ENCODE peak calls at places on chromosomes 7 and 10, in ten cellular contexts. P is upper lobe of right lung; J is stomach; D is activated CD4-positive, CD25-positive, alpha-beta regulatory T cell treated with anti-CD3 and anti-CD28 coated beads, Interleukin-2, amount 50 U/mL, for 16 hours; T is Kasumi-1; L is T-cell; B is A549; S is T-helper 17 cell; C is activated naive CD4-positive, alpha-beta T cell treated with anti-CD3 and anti-CD28 coated beads, Interleukin-2, amount 50 U/mL, for 16 hours; O is mucosa of descending colon. N is an unnamed sample.

GRCh38 chr10:13685885-13686284 is 99.1 kb downstream of the PRPF18 start:
- DNase-seq in P (no peak), J (no peak), D (no peak), T (no peak), L (no peak), B (no peak), S (no peak), C (no peak), O (no peak), N (no peak)

GRCh38 chr7:50229964-50230363 is 74.6 kb upstream of the IKZF1 start:
- DNase-seq in P (no peak), J (no peak), D (no peak), T (peak), L (no peak), B (peak), S (no peak), C (no peak), O (no peak), N (no peak)

GRCh38 chr10:73732426-73732825 is 11.7 kb upstream of the SEC24C start:
- DNase-seq in P (no peak), J (no peak), D (no peak), T (no peak), L (no peak), B (peak), S (no peak), C (no peak), O (no peak), N (no peak)

GRCh38 chr10:131825960-131826650 is 74.7 kb upstream of the PPP2R2D start:
- DNase-seq in P (peak), J (no peak), D (no peak), T (no peak), L (no peak), B (no peak), S (no peak), C (no peak), O (peak), N (no peak)

GRCh38 chr10:67612577-67613537 is 83.1 kb downstream of the CTNNA3 start:
- DNase-seq in P (no peak), J (no peak), D (peak), T (peak), L (peak), B (no peak), S (peak), C (peak), O (no peak), N (no peak)

GRCh38 chr7:131633342-131633843 is 77.0 kb upstream of the PODXL start:
- DNase-seq in P (no peak), J (no peak), D (no peak), T (no peak), L (no peak), B (peak), S (no peak), C (no peak), O (no peak), N (no peak)

GRCh38 chr10:70925377-70926214 is 37.2 kb upstream of the PCBD1 start:
- DNase-seq in P (peak), J (peak), D (no peak), T (peak), L (peak), B (no peak), S (peak), C (peak), O (no peak), N (no peak)

GRCh38 chr7:149799397-149800168 is 26.2 kb upstream of the ZNF467 start:
- DNase-seq in P (no peak), J (peak), D (peak), T (peak), L (peak), B (peak), S (peak), C (peak), O (no peak), N (no peak)

GRCh38 chr7:5425507-5426225 is 2.0 kb upstream of the TNRC18 start:
- DNase-seq in P (peak), J (peak), D (no peak), T (peak), L (no peak), B (peak), S (no peak), C (no peak), O (peak), N (peak)

GRCh38 chr7:158662610-158663427 is 41.8 kb downstream of the NCAPG2 start:
- DNase-seq in P (no peak), J (peak), D (no peak), T (no peak), L (no peak), B (no peak), S (peak), C (no peak), O (no peak), N (no peak)

GRCh38 chr7:117834983-117835664 is 38.1 kb downstream of the CTTNBP2 start:
- DNase-seq in P (no peak), J (no peak), D (no peak), T (peak), L (no peak), B (no peak), S (no peak), C (no peak), O (no peak), N (no peak)

GRCh38 chr10:101763141-101763540 is 12.8 kb downstream of the FGF8 start:
- DNase-seq in P (no peak), J (no peak), D (no peak), T (no peak), L (no peak), B (no peak), S (no peak), C (no peak), O (no peak), N (no peak)

GRCh38 chr10:1538531-1539061 is 198.7 kb downstream of the ADARB2 start:
- DNase-seq in P (peak), J (no peak), D (no peak), T (no peak), L (no peak), B (no peak), S (no peak), C (no peak), O (no peak), N (no peak)

GRCh38 chr10:49348593-49348992 is 47.3 kb downstream of the DRGX start:
- DNase-seq in P (no peak), J (no peak), D (no peak), T (no peak), L (no peak), B (no peak), S (no peak), C (no peak), O (no peak), N (no peak)

GRCh38 chr10:48579251-48579960 is 25.5 kb downstream of the ARHGAP22 start:
- DNase-seq in P (no peak), J (no peak), D (no peak), T (no peak), L (no peak), B (no peak), S (no peak), C (no peak), O (no peak), N (no peak)

GRCh38 chr10:51804861-51805260 is 105.5 kb upstream of the CSTF2T start:
- DNase-seq in P (no peak), J (no peak), D (no peak), T (no peak), L (no peak), B (no peak), S (no peak), C (no peak), O (no peak), N (no peak)

GRCh38 chr7:3657201-3657600 is 356.1 kb downstream of the SDK1 start:
- DNase-seq in P (no peak), J (no peak), D (no peak), T (no peak), L (no peak), B (no peak), S (no peak), C (no peak), O (no peak), N (no peak)

GRCh38 chr7:138982204-138982623 is 1.0 kb upstream of the KIAA1549 start:
- DNase-seq in P (no peak), J (no peak), D (no peak), T (no peak), L (no peak), B (peak), S (no peak), C (no peak), O (no peak), N (no peak)

GRCh38 chr10:21095073-21095472 is 198.0 kb upstream of the NEBL start:
- DNase-seq in P (no peak), J (no peak), D (no peak), T (no peak), L (no peak), B (no peak), S (no peak), C (no peak), O (no peak), N (no peak)

GRCh38 chr10:34723746-34724145 is 91.3 kb downstream of the PARD3 start:
- DNase-seq in P (no peak), J (peak), D (no peak), T (peak), L (no peak), B (peak), S (no peak), C (no peak), O (no peak), N (peak)

GRCh38 chr7:47392241-47392759 is 189.6 kb downstream of the TNS3 start:
- DNase-seq in P (peak), J (peak), D (no peak), T (no peak), L (no peak), B (no peak), S (no peak), C (no peak), O (no peak), N (no peak)

GRCh38 chr10:48523212-48523819 is 81.6 kb downstream of the ARHGAP22 start:
- DNase-seq in P (no peak), J (peak), D (no peak), T (peak), L (no peak), B (peak), S (no peak), C (no peak), O (no peak), N (peak)

GRCh38 chr7:140348161-140348849 is 50.0 kb downstream of the SLC37A3 start:
- DNase-seq in P (no peak), J (no peak), D (no peak), T (no peak), L (no peak), B (no peak), S (no peak), C (no peak), O (no peak), N (no peak)

GRCh38 chr7:55074008-55074499 is 55.2 kb downstream of the EGFR start:
- DNase-seq in P (no peak), J (peak), D (no peak), T (no peak), L (no peak), B (peak), S (peak), C (no peak), O (peak), N (peak)

GRCh38 chr7:140242057-140243031 is 65.6 kb upstream of the KDM7A start:
- DNase-seq in P (no peak), J (peak), D (no peak), T (peak), L (no peak), B (no peak), S (no peak), C (no peak), O (peak), N (no peak)

GRCh38 chr7:1899201-1899600 is 229.1 kb downstream of the ELFN1 start:
- DNase-seq in P (no peak), J (no peak), D (no peak), T (no peak), L (no peak), B (no peak), S (no peak), C (no peak), O (peak), N (no peak)

GRCh38 chr10:44682516-44682915 is 228.6 kb upstream of the TMEM72 start:
- DNase-seq in P (no peak), J (no peak), D (no peak), T (no peak), L (no peak), B (no peak), S (no peak), C (no peak), O (no peak), N (no peak)

N was measured in trophoblast cell.